ENCODE peak calls at places on chromosome 9, in four cellular contexts. X is stimulated activated CD8-positive, alpha-beta memory T cell treated with anti-CD3 and anti-CD28 coated beads, Interleukin-7, amount 100 ng/mL, for 24 hours; J is Karpas-422; W is activated CD4-positive, alpha-beta T cell treated with anti-CD3 and anti-CD28 coated beads, Interleukin-2, amount 50 U/mL, for 1 hour. L is an unnamed sample.

GRCh38 chr9:129163753-129164152 is 14.3 kb downstream of the IER5L start:
- DNase-seq in X (no peak), W (no peak), J (no peak), L (no peak)

GRCh38 chr9:456365-456764 is 241.7 kb downstream of the DOCK8 start:
- DNase-seq in W (no peak), X (no peak), J (no peak), L (no peak)

GRCh38 chr9:37324691-37325490 is 97.6 kb upstream of the GRHPR start:
- DNase-seq in J (peak; percentile 72), X (no peak), W (no peak), L (no peak)

GRCh38 chr9:76557674-76558073 is 98.7 kb downstream of the GCNT1 start:
- DNase-seq in X (no peak), J (no peak), W (no peak), L (no peak)

GRCh38 chr9:125989524-125990180 is 242.5 kb downstream of the PBX3 start:
- DNase-seq in W (no peak), X (no peak), J (no peak), L (no peak)

GRCh38 chr9:109297899-109298298 is 23.0 kb downstream of the EPB41L4B start:
- DNase-seq in W (no peak), J (no peak), X (no peak), L (no peak)

GRCh38 chr9:91159664-91160121 is 202.0 kb downstream of the AUH start:
- DNase-seq in W (no peak), X (no peak), J (no peak), L (no peak)

GRCh38 chr9:15584383-15584782 is 31.5 kb downstream of the CCDC171 start:
- DNase-seq in J (no peak), W (no peak), X (no peak), L (no peak)

GRCh38 chr9:88258012-88258411 is 119.7 kb upstream of the SPATA31C2 start:
- DNase-seq in X (no peak), J (peak; percentile 21), W (no peak), L (no peak)

GRCh38 chr9:123483191-123483803 is 127.3 kb downstream of the CRB2 start:
- DNase-seq in X (no peak), J (no peak), W (no peak), L (no peak)

GRCh38 chr9:214488-215448 is at the start of gene DOCK8:
- DNase-seq in X (peak; percentile 9), J (peak; percentile 92), W (peak; percentile 55), L (peak; percentile 59)

GRCh38 chr9:96086936-96087582 is 211.6 kb downstream of the ERCC6L2 start:
- DNase-seq in J (no peak), W (no peak), X (no peak), L (no peak)

GRCh38 chr9:127252405-127253093 is 12.0 kb upstream of the GARNL3 start:
- DNase-seq in W (no peak), J (no peak), X (no peak), L (no peak)

GRCh38 chr9:101027246-101027645 is 1.3 kb upstream of the PLPPR1 start:
- DNase-seq in W (no peak), X (no peak), J (no peak), L (no peak)

GRCh38 chr9:112140936-112141335 is 34.2 kb downstream of the SUSD1 start:
- DNase-seq in X (no peak), J (no peak), W (no peak), L (no peak)

GRCh38 chr9:71878327-71879274 is 32.4 kb downstream of the ABHD17B start:
- DNase-seq in J (no peak), X (no peak), W (no peak), L (no peak)

GRCh38 chr9:18459958-18460584 is 13.9 kb upstream of the ADAMTSL1 start:
- DNase-seq in X (no peak), W (no peak), J (no peak), L (no peak)

GRCh38 chr9:90964101-90965020 is 162.7 kb downstream of the SYK start:
- DNase-seq in J (no peak), W (no peak), X (no peak), L (peak; percentile 13)

GRCh38 chr9:76181781-76182180 is 212.4 kb downstream of the RFK start:
- DNase-seq in X (no peak), J (no peak), W (no peak), L (no peak)

GRCh38 chr9:114497220-114497619 is 8.1 kb downstream of the WHRN start:
- DNase-seq in X (no peak), J (no peak), W (no peak), L (no peak)

GRCh38 chr9:88809371-88809770 is 181.9 kb upstream of the S1PR3 start:
- DNase-seq in J (no peak), X (no peak), W (no peak), L (no peak)

GRCh38 chr9:134007150-134007549 is 15.0 kb upstream of the VAV2 start:
- DNase-seq in W (no peak), J (no peak), X (no peak), L (no peak)

GRCh38 chr9:131019387-131020239 is 10.6 kb downstream of the LAMC3 start:
- DNase-seq in J (no peak), W (no peak), X (no peak), L (no peak)

GRCh38 chr9:120393386-120394057 is 186.4 kb downstream of the CDK5RAP2 start:
- DNase-seq in J (no peak), X (no peak), W (no peak), L (no peak)

GRCh38 chr9:84669293-84670105 is at the start of gene NTRK2:
- DNase-seq in X (no peak), J (no peak), W (no peak), L (peak; percentile 16)

GRCh38 chr9:97863314-97863713 is 10.3 kb downstream of the FOXE1 start:
- DNase-seq in J (no peak), X (no peak), W (no peak), L (no peak)

GRCh38 chr9:121955649-121956048 is 137.5 kb downstream of the TTLL11 start:
- DNase-seq in X (no peak), J (no peak), W (no peak), L (no peak)

GRCh38 chr9:8401961-8402701 is 602.6 kb upstream of the DMAC1 start:
- DNase-seq in W (no peak), X (no peak), J (no peak), L (no peak)

GRCh38 chr9:38227656-38228055 is 158.6 kb upstream of the SHB start:
- DNase-seq in X (no peak), W (no peak), J (no peak), L (no peak)

GRCh38 chr9:130263601-130264413 is 1.8 kb upstream of the HMCN2 start:
- DNase-seq in W (no peak), J (no peak), X (no peak), L (no peak)

GRCh38 chr9:131651599-131651998 is 88.3 kb downstream of the RAPGEF1 start:
- DNase-seq in J (no peak), X (no peak), W (no peak), L (no peak)

GRCh38 chr9:83154087-83154736 is 91.3 kb upstream of the RASEF start:
- DNase-seq in W (no peak), X (no peak), J (no peak), L (peak; percentile 10)

GRCh38 chr9:120303519-120303918 is 276.4 kb downstream of the CDK5RAP2 start:
- DNase-seq in X (no peak), J (no peak), W (no peak), L (no peak)

GRCh38 chr9:34710023-34710422 is at the start of gene CCL21:
- DNase-seq in J (no peak), W (no peak), X (no peak), L (no peak)

GRCh38 chr9:127020526-127021078 is 101.8 kb downstream of the ANGPTL2 start:
- DNase-seq in W (no peak), X (no peak), J (no peak), L (no peak)

L was measured in GM19239.